ENCODE peak calls at places on chromosomes 6 and 20, in nine cellular contexts. One of them, this sample, is unnamed. For H3K4me1, the result is how much of the 10 kb centered on the place peaks cover.

GRCh38 chr20:24745617-24746350 is 203.3 kb upstream of the CST7 start:
- DNase-seq in naive thymus-derived CD4-positive, alpha-beta T cell: no peak
- DNase-seq in right cardiac atrium: no peak
- DNase-seq in PC-9: no peak
- DNase-seq in hepatocyte: no peak
- DNase-seq in pancreas: no peak
- DNase-seq in iPS DF 6.9: no peak
- DNase-seq in aorta: no peak
- DNase-seq in A673: no peak
- DNase-seq in this sample: no peak

GRCh38 chr6:108156180-108156937 is 9.5 kb upstream of the NR2E1 start:
- DNase-seq in PC-9: no peak
- DNase-seq in aorta: no peak
- DNase-seq in A673: no peak
- DNase-seq in naive thymus-derived CD4-positive, alpha-beta T cell: no peak
- DNase-seq in pancreas: no peak
- DNase-seq in hepatocyte: no peak
- DNase-seq in iPS DF 6.9: no peak
- DNase-seq in right cardiac atrium: no peak
- DNase-seq in this sample: no peak

GRCh38 chr6:43386492-43386891 is 17.0 kb upstream of the ZNF318 start:
- DNase-seq in aorta: no peak
- DNase-seq in hepatocyte: peak
- DNase-seq in naive thymus-derived CD4-positive, alpha-beta T cell: no peak
- DNase-seq in iPS DF 6.9: no peak
- DNase-seq in right cardiac atrium: no peak
- DNase-seq in PC-9: no peak
- DNase-seq in A673: peak
- DNase-seq in pancreas: no peak
- DNase-seq in this sample: no peak

GRCh38 chr6:27188885-27189418 is 58.5 kb upstream of the PRSS16 start:
- DNase-seq in hepatocyte: peak
- DNase-seq in pancreas: peak
- DNase-seq in iPS DF 6.9: no peak
- DNase-seq in A673: peak
- DNase-seq in right cardiac atrium: peak
- DNase-seq in naive thymus-derived CD4-positive, alpha-beta T cell: no peak
- DNase-seq in PC-9: peak
- DNase-seq in aorta: peak
- DNase-seq in this sample: peak

GRCh38 chr6:105135056-105135455 is 44.8 kb downstream of the POPDC3 start:
- DNase-seq in aorta: no peak
- DNase-seq in iPS DF 6.9: no peak
- DNase-seq in pancreas: no peak
- DNase-seq in PC-9: no peak
- DNase-seq in hepatocyte: no peak
- DNase-seq in right cardiac atrium: no peak
- DNase-seq in A673: peak
- DNase-seq in naive thymus-derived CD4-positive, alpha-beta T cell: no peak
- DNase-seq in this sample: no peak

GRCh38 chr6:150456902-150457643 is 88.3 kb downstream of the IYD start:
- DNase-seq in pancreas: no peak
- DNase-seq in naive thymus-derived CD4-positive, alpha-beta T cell: no peak
- DNase-seq in iPS DF 6.9: no peak
- DNase-seq in hepatocyte: no peak
- DNase-seq in aorta: no peak
- DNase-seq in right cardiac atrium: no peak
- DNase-seq in A673: no peak
- DNase-seq in PC-9: no peak
- DNase-seq in this sample: no peak

GRCh38 chr20:46458891-46459750 is 52.7 kb upstream of the ELMO2 start:
- DNase-seq in naive thymus-derived CD4-positive, alpha-beta T cell: no peak
- DNase-seq in hepatocyte: peak
- DNase-seq in pancreas: peak
- DNase-seq in aorta: peak
- DNase-seq in iPS DF 6.9: peak
- DNase-seq in right cardiac atrium: peak
- DNase-seq in A673: peak
- DNase-seq in PC-9: no peak
- DNase-seq in this sample: no peak

GRCh38 chr6:113591896-113592827 is 265.0 kb upstream of the MARCKS start:
- DNase-seq in iPS DF 6.9: no peak
- DNase-seq in A673: peak
- DNase-seq in PC-9: no peak
- DNase-seq in pancreas: peak
- DNase-seq in right cardiac atrium: no peak
- DNase-seq in hepatocyte: peak
- DNase-seq in naive thymus-derived CD4-positive, alpha-beta T cell: no peak
- DNase-seq in aorta: no peak
- DNase-seq in this sample: no peak

GRCh38 chr6:17883665-17884500 is 103.6 kb downstream of the KIF13A start:
- DNase-seq in iPS DF 6.9: no peak
- DNase-seq in naive thymus-derived CD4-positive, alpha-beta T cell: no peak
- DNase-seq in pancreas: no peak
- DNase-seq in A673: no peak
- DNase-seq in aorta: no peak
- DNase-seq in right cardiac atrium: no peak
- DNase-seq in PC-9: no peak
- DNase-seq in hepatocyte: no peak
- DNase-seq in this sample: no peak

GRCh38 chr6:28011716-28012115 is 54.7 kb downstream of the OR2B6 start:
- DNase-seq in right cardiac atrium: no peak
- DNase-seq in hepatocyte: no peak
- DNase-seq in iPS DF 6.9: no peak
- DNase-seq in A673: no peak
- DNase-seq in pancreas: no peak
- DNase-seq in aorta: no peak
- DNase-seq in naive thymus-derived CD4-positive, alpha-beta T cell: no peak
- DNase-seq in PC-9: no peak
- DNase-seq in this sample: no peak

GRCh38 chr6:14464049-14464448 is 346.5 kb downstream of the CD83 start:
- DNase-seq in A673: peak
- DNase-seq in iPS DF 6.9: peak
- DNase-seq in aorta: no peak
- DNase-seq in naive thymus-derived CD4-positive, alpha-beta T cell: no peak
- DNase-seq in right cardiac atrium: no peak
- DNase-seq in pancreas: no peak
- DNase-seq in PC-9: no peak
- DNase-seq in hepatocyte: no peak
- DNase-seq in this sample: no peak

GRCh38 chr6:140572129-140572528 is 1197.7 kb upstream of the CITED2 start:
- DNase-seq in right cardiac atrium: no peak
- DNase-seq in A673: peak
- DNase-seq in hepatocyte: no peak
- DNase-seq in iPS DF 6.9: no peak
- DNase-seq in PC-9: no peak
- DNase-seq in pancreas: no peak
- DNase-seq in naive thymus-derived CD4-positive, alpha-beta T cell: no peak
- DNase-seq in aorta: no peak
- DNase-seq in this sample: no peak

GRCh38 chr6:111573892-111574800 is 31.5 kb downstream of the TRAF3IP2 start:
- DNase-seq in naive thymus-derived CD4-positive, alpha-beta T cell: no peak
- DNase-seq in iPS DF 6.9: no peak
- DNase-seq in pancreas: no peak
- DNase-seq in A673: peak
- DNase-seq in aorta: peak
- DNase-seq in PC-9: no peak
- DNase-seq in right cardiac atrium: no peak
- DNase-seq in hepatocyte: no peak
- DNase-seq in this sample: no peak

GRCh38 chr6:169920359-169921020 is 169.1 kb downstream of the ERMARD start:
- DNase-seq in naive thymus-derived CD4-positive, alpha-beta T cell: no peak
- DNase-seq in hepatocyte: no peak
- DNase-seq in A673: no peak
- DNase-seq in iPS DF 6.9: no peak
- DNase-seq in aorta: no peak
- DNase-seq in right cardiac atrium: no peak
- DNase-seq in PC-9: no peak
- DNase-seq in pancreas: no peak
- DNase-seq in this sample: no peak

GRCh38 chr6:137119196-137120104 is 54.0 kb downstream of the IL22RA2 start:
- DNase-seq in hepatocyte: peak
- DNase-seq in right cardiac atrium: no peak
- DNase-seq in pancreas: no peak
- DNase-seq in aorta: no peak
- DNase-seq in iPS DF 6.9: no peak
- DNase-seq in A673: no peak
- DNase-seq in naive thymus-derived CD4-positive, alpha-beta T cell: no peak
- DNase-seq in PC-9: no peak
- DNase-seq in this sample: no peak

GRCh38 chr6:157579467-157580031 is 198.6 kb downstream of the ZDHHC14 start:
- DNase-seq in right cardiac atrium: no peak
- DNase-seq in pancreas: no peak
- DNase-seq in aorta: no peak
- DNase-seq in A673: no peak
- DNase-seq in naive thymus-derived CD4-positive, alpha-beta T cell: no peak
- DNase-seq in PC-9: peak
- DNase-seq in hepatocyte: no peak
- DNase-seq in iPS DF 6.9: no peak
- DNase-seq in this sample: no peak

GRCh38 chr20:60586417-60587105 is 628.3 kb downstream of the CDH26 start:
- DNase-seq in pancreas: no peak
- DNase-seq in iPS DF 6.9: no peak
- DNase-seq in A673: no peak
- DNase-seq in aorta: no peak
- DNase-seq in naive thymus-derived CD4-positive, alpha-beta T cell: no peak
- DNase-seq in right cardiac atrium: peak
- DNase-seq in PC-9: no peak
- DNase-seq in hepatocyte: no peak
- DNase-seq in this sample: no peak

GRCh38 chr6:32108727-32109113 is 418 bp downstream of the TNXB start:
- DNase-seq in naive thymus-derived CD4-positive, alpha-beta T cell: no peak
- DNase-seq in A673: no peak
- DNase-seq in iPS DF 6.9: no peak
- DNase-seq in hepatocyte: peak
- DNase-seq in pancreas: no peak
- DNase-seq in right cardiac atrium: no peak
- DNase-seq in PC-9: no peak
- DNase-seq in aorta: no peak
- DNase-seq in this sample: no peak
- H3K4me1 ChIP-seq in naive thymus-derived CD4-positive, alpha-beta T cell: under half
- H3K4me1 ChIP-seq in A673: under half
- H3K4me1 ChIP-seq in iPS DF 6.9: under half
- H3K4me1 ChIP-seq in hepatocyte: under half
- H3K4me1 ChIP-seq in pancreas: under half
- H3K4me1 ChIP-seq in right cardiac atrium: under half
- H3K4me1 ChIP-seq in PC-9: under half
- H3K4me1 ChIP-seq in aorta: under half
- H3K4me1 ChIP-seq in this sample: under half

GRCh38 chr6:95478941-95479340 is 98.4 kb upstream of the MANEA start:
- DNase-seq in hepatocyte: no peak
- DNase-seq in naive thymus-derived CD4-positive, alpha-beta T cell: no peak
- DNase-seq in A673: no peak
- DNase-seq in PC-9: no peak
- DNase-seq in aorta: no peak
- DNase-seq in iPS DF 6.9: no peak
- DNase-seq in pancreas: no peak
- DNase-seq in right cardiac atrium: no peak
- DNase-seq in this sample: no peak
- H3K27ac ChIP-seq in hepatocyte: no peak
- H3K27ac ChIP-seq in naive thymus-derived CD4-positive, alpha-beta T cell: no peak
- H3K27ac ChIP-seq in A673: no peak
- H3K27ac ChIP-seq in PC-9: no peak
- H3K27ac ChIP-seq in aorta: no peak
- H3K27ac ChIP-seq in iPS DF 6.9: no peak
- H3K27ac ChIP-seq in pancreas: no peak
- H3K27ac ChIP-seq in right cardiac atrium: no peak
- H3K27ac ChIP-seq in this sample: no peak

GRCh38 chr6:156402628-156403027 is 374.6 kb upstream of the ARID1B start:
- DNase-seq in right cardiac atrium: no peak
- DNase-seq in hepatocyte: no peak
- DNase-seq in iPS DF 6.9: no peak
- DNase-seq in aorta: no peak
- DNase-seq in naive thymus-derived CD4-positive, alpha-beta T cell: no peak
- DNase-seq in PC-9: no peak
- DNase-seq in A673: no peak
- DNase-seq in pancreas: no peak
- DNase-seq in this sample: no peak

GRCh38 chr6:156406099-156406498 is 371.1 kb upstream of the ARID1B start:
- DNase-seq in hepatocyte: no peak
- DNase-seq in naive thymus-derived CD4-positive, alpha-beta T cell: no peak
- DNase-seq in pancreas: no peak
- DNase-seq in right cardiac atrium: no peak
- DNase-seq in iPS DF 6.9: no peak
- DNase-seq in A673: no peak
- DNase-seq in aorta: no peak
- DNase-seq in PC-9: no peak
- DNase-seq in this sample: no peak

GRCh38 chr6:156406688-156407087 is 370.5 kb upstream of the ARID1B start:
- DNase-seq in A673: no peak
- DNase-seq in pancreas: no peak
- DNase-seq in PC-9: no peak
- DNase-seq in naive thymus-derived CD4-positive, alpha-beta T cell: no peak
- DNase-seq in iPS DF 6.9: no peak
- DNase-seq in right cardiac atrium: no peak
- DNase-seq in hepatocyte: no peak
- DNase-seq in aorta: no peak
- DNase-seq in this sample: no peak

GRCh38 chr6:156410649-156411048 is 366.5 kb upstream of the ARID1B start:
- DNase-seq in hepatocyte: no peak
- DNase-seq in right cardiac atrium: no peak
- DNase-seq in A673: no peak
- DNase-seq in iPS DF 6.9: no peak
- DNase-seq in pancreas: no peak
- DNase-seq in PC-9: no peak
- DNase-seq in naive thymus-derived CD4-positive, alpha-beta T cell: no peak
- DNase-seq in aorta: no peak
- DNase-seq in this sample: no peak

GRCh38 chr6:156407334-156407733 is 369.8 kb upstream of the ARID1B start:
- DNase-seq in iPS DF 6.9: no peak
- DNase-seq in A673: no peak
- DNase-seq in right cardiac atrium: no peak
- DNase-seq in naive thymus-derived CD4-positive, alpha-beta T cell: no peak
- DNase-seq in aorta: no peak
- DNase-seq in hepatocyte: no peak
- DNase-seq in PC-9: no peak
- DNase-seq in pancreas: no peak
- DNase-seq in this sample: no peak
- H3K4me1 ChIP-seq in iPS DF 6.9: under half
- H3K4me1 ChIP-seq in A673: under half
- H3K4me1 ChIP-seq in right cardiac atrium: under half
- H3K4me1 ChIP-seq in naive thymus-derived CD4-positive, alpha-beta T cell: under half
- H3K4me1 ChIP-seq in aorta: under half
- H3K4me1 ChIP-seq in hepatocyte: under half
- H3K4me1 ChIP-seq in PC-9: under half
- H3K4me1 ChIP-seq in pancreas: under half
- H3K4me1 ChIP-seq in this sample: under half

DNA sequence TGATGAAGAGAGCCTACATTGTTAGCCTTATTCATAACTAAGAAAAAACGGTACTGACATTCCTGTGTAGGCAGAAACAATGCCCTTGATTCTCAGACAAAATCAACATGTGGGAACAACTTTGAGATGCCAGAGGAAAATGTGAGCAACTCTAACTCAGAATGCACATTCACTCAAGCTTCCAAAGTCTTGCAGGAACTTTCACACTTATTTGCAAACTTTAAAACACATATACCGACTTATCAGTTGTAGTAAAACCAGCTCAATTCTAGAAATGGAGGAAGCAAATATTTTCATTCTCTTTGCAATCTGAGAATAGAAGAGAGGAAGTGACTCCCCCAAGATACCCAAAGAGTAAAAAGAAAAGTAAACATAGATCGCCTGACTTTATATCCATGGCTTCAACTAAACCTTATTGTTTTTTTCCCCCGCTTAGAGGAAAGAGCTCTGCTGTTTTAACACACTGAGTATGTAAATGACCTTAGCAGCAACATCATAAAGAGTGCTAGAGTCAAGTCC is 117.6 kb downstream of the EPB41L2 start:
- DNase-seq in A673: no peak
- DNase-seq in iPS DF 6.9: no peak
- DNase-seq in right cardiac atrium: no peak
- DNase-seq in hepatocyte: no peak
- DNase-seq in pancreas: no peak
- DNase-seq in PC-9: peak
- DNase-seq in naive thymus-derived CD4-positive, alpha-beta T cell: no peak
- DNase-seq in aorta: no peak
- DNase-seq in this sample: no peak
- H3K27ac ChIP-seq in A673: no peak
- H3K27ac ChIP-seq in iPS DF 6.9: no peak
- H3K27ac ChIP-seq in right cardiac atrium: no peak
- H3K27ac ChIP-seq in hepatocyte: no peak
- H3K27ac ChIP-seq in pancreas: no peak
- H3K27ac ChIP-seq in PC-9: no peak
- H3K27ac ChIP-seq in naive thymus-derived CD4-positive, alpha-beta T cell: no peak
- H3K27ac ChIP-seq in aorta: peak
- H3K27ac ChIP-seq in this sample: no peak

This sample was measured in effector memory CD4-positive, alpha-beta T cell.